ENCODE peak calls at places on chromosomes 16 and 17, in seven cellular contexts. C, Z, O, Y, I, S and G are unnamed samples.

GRCh38 chr17:11340798-11341197 is 99.8 kb downstream of the SHISA6 start:
- DNase-seq in O (no peak), S (no peak), I (no peak), Z (no peak), C (no peak), Y (no peak), G (no peak)

GRCh38 chr17:2370211-2370589 is 30.7 kb downstream of the MNT start:
- DNase-seq in S (no peak), C (no peak), O (no peak), I (no peak), Z (no peak), Y (no peak), G (no peak)

GRCh38 chr16:57530531-57531252 is 5.7 kb downstream of the CCDC102A start:
- DNase-seq in Z (peak), Y (peak), C (no peak), O (no peak), S (peak), I (no peak), G (no peak)

GRCh38 chr16:27642753-27643152 is 92.8 kb downstream of the KATNIP start:
- DNase-seq in I (no peak), C (no peak), S (no peak), Z (no peak), O (peak), Y (no peak), G (no peak)

GRCh38 chr17:40533896-40534295 is 31.4 kb downstream of the CCR7 start:
- DNase-seq in Z (no peak), Y (peak), C (peak), S (no peak), I (no peak), O (no peak), G (peak)

GRCh38 chr16:3095869-3096268 is 3.2 kb downstream of the ZSCAN10 start:
- DNase-seq in S (no peak), I (no peak), C (no peak), O (peak), Y (no peak), Z (no peak), G (peak)

GRCh38 chr17:67281736-67282135 is 36.7 kb upstream of the HELZ start:
- DNase-seq in I (no peak), C (no peak), S (no peak), O (no peak), Y (no peak), Z (no peak), G (no peak)

GRCh38 chr16:74931445-74931844 is 53.5 kb downstream of the WDR59 start:
- DNase-seq in I (no peak), Y (no peak), O (no peak), Z (no peak), C (no peak), S (no peak), G (no peak)

GRCh38 chr17:11730747-11731146 is 132.5 kb downstream of the DNAH9 start:
- DNase-seq in I (no peak), O (no peak), Y (no peak), C (no peak), S (no peak), Z (no peak), G (no peak)

DNA sequence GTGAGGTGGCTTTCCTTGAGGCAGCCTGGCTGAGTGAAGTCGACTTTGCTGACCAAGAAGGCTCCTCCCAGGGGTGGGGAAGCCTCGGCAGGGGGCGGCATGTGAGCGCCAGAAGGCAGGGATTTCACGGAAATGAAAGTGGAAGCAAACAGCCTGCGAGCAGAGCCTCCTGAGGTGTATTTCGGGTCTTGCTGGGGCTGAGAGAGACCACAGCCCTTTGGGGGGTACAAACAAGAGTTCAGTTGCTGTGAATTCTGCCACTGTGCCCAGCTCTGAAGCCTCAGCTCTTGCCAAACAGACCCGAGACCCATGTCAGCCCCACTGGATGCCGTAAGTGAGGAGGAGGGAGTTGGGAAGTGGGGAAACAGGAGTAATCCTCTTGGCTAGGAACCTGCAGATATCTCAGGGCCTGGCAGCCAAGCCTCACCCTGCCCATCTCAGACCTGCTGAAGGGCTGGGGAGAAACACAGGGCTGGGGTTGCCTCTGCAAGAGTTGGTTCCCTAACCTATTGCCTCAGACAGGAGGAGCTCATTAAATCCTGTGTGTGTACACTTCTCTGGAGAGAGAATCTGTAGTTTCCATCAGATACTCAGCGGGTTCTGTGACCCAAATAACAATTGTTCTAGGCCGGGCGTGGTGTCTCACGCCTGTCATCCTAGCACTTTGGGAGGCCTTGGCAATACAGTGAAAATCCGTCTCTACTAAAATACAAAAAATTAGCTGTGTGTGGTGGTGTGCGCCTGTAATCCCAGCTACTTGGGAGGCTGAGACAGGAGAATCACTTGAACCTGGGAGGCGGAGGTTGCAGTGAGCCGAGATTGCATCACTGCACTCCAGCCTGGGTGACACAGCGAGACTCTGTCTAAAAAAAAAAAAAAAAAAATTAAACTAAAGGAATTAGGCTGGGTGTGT is at the start of gene IFI35:
- DNase-seq in S (peak), I (peak), C (peak), Y (peak), O (peak), Z (peak), G (peak)
- TF ChIP-seq POLR2A in S (peak), I (no peak), C (peak), Y (peak), O (no peak), Z (peak), G (peak)

GRCh38 chr16:88737298-88738166 is 31.2 kb downstream of the CTU2 start:
- DNase-seq in I (peak), C (peak), Y (peak), Z (peak), S (peak), O (peak), G (peak)
- TF ChIP-seq POLR2A in I (no peak), C (no peak), Y (no peak), Z (no peak), S (no peak), O (no peak), G (no peak)

GRCh38 chr17:64129765-64130558 is at the start of gene ERN1:
- DNase-seq in Z (peak), I (peak), O (peak), S (peak), Y (peak), C (peak), G (peak)
- TF ChIP-seq POLR2A in Z (peak), I (peak), O (peak), S (peak), Y (peak), C (peak), G (peak)

DNA sequence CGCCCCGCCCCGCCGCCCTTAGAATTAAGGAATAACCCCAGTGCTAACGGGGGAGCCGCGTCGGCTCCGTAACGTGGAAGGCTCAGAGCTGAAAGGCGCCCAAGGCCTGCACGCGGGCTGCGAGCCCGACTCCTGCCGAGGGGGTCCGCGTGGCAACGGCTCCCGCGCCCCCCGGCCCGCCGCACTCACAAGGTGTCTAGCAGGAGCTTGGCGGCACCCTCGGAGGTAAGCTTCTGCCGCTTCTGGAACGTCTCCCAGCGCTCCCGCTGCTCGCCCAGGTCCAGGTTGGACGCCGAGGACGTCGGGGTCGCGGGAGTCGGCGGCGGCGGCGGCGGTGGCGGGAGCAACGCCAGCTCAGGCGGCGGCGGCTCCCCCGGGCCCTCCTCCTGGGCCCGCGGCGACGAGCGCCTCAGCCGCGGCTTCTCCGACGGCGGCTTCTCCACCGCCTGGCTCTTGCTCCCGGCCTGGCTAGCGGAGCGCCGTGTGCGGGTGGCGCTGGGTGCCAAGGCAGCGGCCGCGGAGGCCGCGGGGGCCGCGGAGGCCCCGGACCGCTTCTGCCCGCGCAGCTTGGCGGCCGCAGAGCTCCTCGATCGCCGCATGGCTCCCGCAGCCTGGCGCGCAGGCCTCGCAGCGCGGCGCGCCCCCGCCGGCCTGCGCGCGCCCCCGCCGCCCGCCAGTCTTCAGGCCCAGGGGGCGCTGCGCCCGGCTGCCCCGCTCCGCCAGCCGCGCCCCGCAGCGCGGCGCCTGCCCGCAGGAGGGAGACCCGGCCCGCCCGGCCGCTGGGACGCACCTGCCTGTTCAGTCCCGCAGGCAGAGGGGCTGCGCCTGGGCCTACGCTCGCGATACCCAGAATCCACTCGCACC is at the start of gene CENPV:
- DNase-seq in C (peak), Z (peak), O (peak), S (peak), I (no peak), Y (peak), G (peak)
- TF ChIP-seq POLR2A in C (peak), Z (peak), O (peak), S (peak), I (no peak), Y (no peak), G (peak)

GRCh38 chr17:72429066-72429638 is 308.3 kb downstream of the SOX9 start:
- DNase-seq in O (no peak), I (no peak), S (no peak), Z (no peak), Y (no peak), C (no peak), G (no peak)

GRCh38 chr17:72426321-72426720 is 305.5 kb downstream of the SOX9 start:
- DNase-seq in C (no peak), O (no peak), Y (no peak), I (no peak), S (no peak), Z (no peak), G (no peak)

GRCh38 chr17:72426948-72427760 is 306.3 kb downstream of the SOX9 start:
- DNase-seq in Y (no peak), Z (no peak), I (no peak), C (no peak), O (no peak), S (peak), G (no peak)

GRCh38 chr17:72425796-72426173 is 305.0 kb downstream of the SOX9 start:
- DNase-seq in C (no peak), I (no peak), Y (no peak), S (no peak), O (no peak), Z (no peak), G (no peak)

DNA sequence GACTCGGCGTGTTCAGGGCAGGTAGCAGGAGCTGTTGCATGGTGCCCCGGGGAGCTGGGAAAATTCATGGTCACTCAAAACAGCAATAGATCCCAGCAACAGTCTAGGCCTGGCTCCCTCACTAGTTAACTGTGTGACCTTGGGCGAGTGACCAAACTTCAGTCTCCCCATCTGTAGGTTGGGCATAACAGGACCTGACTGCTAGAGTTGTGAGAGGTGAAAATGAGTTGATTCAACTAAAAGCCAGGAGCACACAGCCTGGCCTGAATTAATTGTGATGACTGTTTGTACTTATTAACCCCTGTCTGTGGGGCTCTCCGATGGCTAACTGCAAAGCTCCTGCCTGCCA is 306.9 kb downstream of the SOX9 start:
- DNase-seq in O (no peak), S (no peak), C (no peak), I (no peak), Z (no peak), Y (no peak), G (no peak)
- TF ChIP-seq POLR2A in O (no peak), S (no peak), C (no peak), I (no peak), Z (no peak), Y (no peak), G (no peak)

DNA sequence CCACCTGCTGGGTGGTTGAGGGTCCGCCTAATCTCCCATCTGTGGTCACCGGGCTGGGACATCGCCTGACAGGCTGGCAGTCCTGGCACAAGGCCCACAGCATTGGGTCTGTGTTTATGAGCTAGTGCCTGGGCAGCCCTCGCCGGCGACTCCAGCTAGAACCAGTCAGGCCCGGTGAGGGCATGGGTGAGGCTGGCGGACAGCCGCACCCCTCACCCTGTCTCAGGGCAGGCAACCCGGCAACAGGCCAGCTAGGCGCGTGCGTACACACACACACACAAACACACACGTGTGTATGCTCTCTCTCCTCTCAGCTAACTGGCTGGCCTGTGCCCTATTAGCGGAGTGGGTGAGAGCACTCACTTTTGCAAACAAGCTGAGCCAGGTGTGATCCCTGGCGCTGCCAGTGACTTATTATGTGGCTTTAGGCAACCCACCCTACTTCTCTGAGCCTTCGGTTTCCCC is 10.4 kb downstream of the HSD11B2 start:
- DNase-seq in Y (peak), Z (peak), I (peak), S (peak), C (peak), O (no peak), G (no peak)
- TF ChIP-seq POLR2A in Y (no peak), Z (no peak), I (no peak), S (no peak), C (peak), O (no peak), G (no peak)

GRCh38 chr17:4997302-4998026 is at the start of the genes INCA1 and KIF1C:
- DNase-seq in Z (peak), C (peak), S (peak), I (peak), Y (peak), O (peak), G (peak)
- TF ChIP-seq POLR2A in Z (peak), C (peak), S (peak), I (peak), Y (peak), O (no peak), G (peak)

GRCh38 chr16:83952587-83952939 is 477 bp upstream of the OSGIN1 start:
- DNase-seq in C (peak), O (peak), Z (no peak), Y (no peak), I (no peak), S (peak), G (no peak)
- TF ChIP-seq POLR2A in C (no peak), O (no peak), Z (no peak), Y (no peak), I (no peak), S (no peak), G (no peak)

GRCh38 chr16:11634307-11634706 is 33.9 kb upstream of the SNN start:
- DNase-seq in Y (no peak), Z (no peak), I (no peak), C (no peak), S (no peak), O (no peak), G (no peak)

GRCh38 chr16:11635679-11636171 is 32.5 kb upstream of the SNN start:
- DNase-seq in O (no peak), S (no peak), Y (no peak), Z (no peak), I (no peak), C (no peak), G (no peak)

GRCh38 chr16:11633113-11633512 is 35.1 kb upstream of the SNN start:
- DNase-seq in O (no peak), S (no peak), C (no peak), Z (no peak), Y (no peak), I (no peak), G (no peak)

GRCh38 chr16:11636172-11636721 is 32.0 kb upstream of the SNN start:
- DNase-seq in I (no peak), C (peak), Y (no peak), S (peak), O (no peak), Z (no peak), G (no peak)

GRCh38 chr16:11635127-11635652 is 33.1 kb upstream of the SNN start:
- DNase-seq in S (no peak), I (no peak), Z (no peak), Y (no peak), C (no peak), O (no peak), G (no peak)
- TF ChIP-seq POLR2A in S (no peak), I (no peak), Z (no peak), Y (no peak), C (no peak), O (no peak), G (no peak)

GRCh38 chr16:84726079-84726669 is 26.4 kb downstream of the USP10 start:
- DNase-seq in I (peak), Y (peak), O (peak), C (peak), S (peak), Z (peak), G (peak)
- TF ChIP-seq POLR2A in I (no peak), Y (no peak), O (no peak), C (no peak), S (no peak), Z (no peak), G (no peak)